ENCODE peak calls at places on chromosomes 4 and X, in eight cellular contexts. V is sciatic nerve; G is endothelial cell of umbilical vein; B is stimulated activated naive CD8-positive, alpha-beta T cell treated with anti-CD3 and anti-CD28 coated beads, Interleukin-15, Interleukin-2, amounts not matched to agents 100 U/mL and 50 U/mL, for 24 hours; Z is tibial nerve; N is NCI-H1092 treated with DMSO at 0.1 percent for 48 hours; P is stimulated activated CD4-positive, alpha-beta T cell treated with anti-CD3 and anti-CD28 coated beads, Interleukin-2, amount 100 ng/mL, for 48 hours; S is T-helper 2 cell. K is an unnamed sample.

GRCh38 chr4:2168469-2169319 is 73.2 kb downstream of the HAUS3 start:
- DNase-seq in G (no peak), Z (no peak), P (no peak), B (no peak), N (peak; percentile 26), V (no peak), S (no peak), K (peak; percentile 29)

GRCh38 chrX:44344194-44344593 is 722 bp upstream of the EFHC2 start:
- DNase-seq in V (no peak), P (peak; percentile 33), G (no peak), Z (no peak), S (peak; percentile 64), N (no peak), B (peak; percentile 53), K (no peak)

GRCh38 chr4:183323295-183323694 is 1.1 kb upstream of the CLDN24 start:
- DNase-seq in N (no peak), S (no peak), G (no peak), B (no peak), Z (no peak), V (no peak), P (no peak), K (no peak)

GRCh38 chr4:156408749-156409148 is 455.1 kb upstream of the CTSO start:
- DNase-seq in B (no peak), S (no peak), P (no peak), N (no peak), V (no peak), G (no peak), Z (no peak), K (no peak)

GRCh38 chr4:121306932-121307331 is 73.9 kb downstream of the QRFPR start:
- DNase-seq in S (no peak), G (no peak), P (no peak), N (no peak), V (no peak), B (no peak), Z (no peak), K (no peak)

GRCh38 chr4:89101256-89102161 is 9.8 kb upstream of the TIGD2 start:
- DNase-seq in S (no peak), G (no peak), P (no peak), B (peak; percentile 12), V (no peak), Z (no peak), N (no peak), K (no peak)

GRCh38 chr4:176286728-176287127 is 17.7 kb upstream of the ASB5 start:
- DNase-seq in N (no peak), Z (no peak), G (no peak), V (no peak), P (no peak), S (no peak), B (no peak), K (no peak)

GRCh38 chrX:44267116-44267515 is 76.4 kb downstream of the EFHC2 start:
- DNase-seq in N (no peak), Z (no peak), P (no peak), V (no peak), S (no peak), G (no peak), B (no peak), K (no peak)

GRCh38 chr4:153763404-153763803 is 3.6 kb upstream of the RNF175 start:
- DNase-seq in G (no peak), S (no peak), B (peak; percentile 15), Z (no peak), V (no peak), N (no peak), P (no peak), K (no peak)

GRCh38 chrX:123971963-123972362 is 10.5 kb downstream of the STAG2 start:
- DNase-seq in V (no peak), N (no peak), B (no peak), Z (no peak), P (no peak), S (no peak), G (no peak), K (no peak)

GRCh38 chrX:13716455-13716854 is 18.0 kb downstream of the TRAPPC2 start:
- DNase-seq in Z (no peak), P (no peak), V (no peak), S (peak; percentile 37), G (no peak), N (no peak), B (no peak), K (no peak)

GRCh38 chr4:68498413-68499007 is 51.2 kb downstream of the TMPRSS11E start:
- DNase-seq in Z (no peak), N (peak; percentile 36), G (peak; percentile 69), B (peak; percentile 59), P (peak; percentile 43), V (no peak), S (peak; percentile 13), K (peak; percentile 50)

GRCh38 chr4:13919021-13919441 is 291.5 kb upstream of the BOD1L1 start:
- DNase-seq in Z (no peak), N (no peak), G (no peak), B (no peak), P (no peak), S (no peak), V (no peak), K (no peak)

GRCh38 chrX:149060921-149061320 is 444.2 kb downstream of the IDS start:
- DNase-seq in S (no peak), V (no peak), Z (no peak), B (no peak), N (no peak), G (no peak), P (no peak), K (no peak)